ENCODE peak calls at places on chromosome 14, in five cellular contexts. One of them, this sample, is unnamed.

GRCh38 chr14:103925316-103925715 is 2.9 kb upstream of the TDRD9 start:
- DNase-seq in dorsolateral prefrontal cortex: no peak
- DNase-seq in sigmoid colon: no peak
- DNase-seq in HCT116: no peak
- DNase-seq in colonic mucosa: no peak
- DNase-seq in this sample: no peak

GRCh38 chr14:60815371-60815770 is 80.8 kb downstream of the MNAT1 start:
- DNase-seq in colonic mucosa: no peak
- DNase-seq in sigmoid colon: no peak
- DNase-seq in dorsolateral prefrontal cortex: no peak
- DNase-seq in HCT116: no peak
- DNase-seq in this sample: no peak

GRCh38 chr14:61501714-61502458 is 180.5 kb downstream of the PRKCH start:
- DNase-seq in sigmoid colon: no peak
- DNase-seq in colonic mucosa: no peak
- DNase-seq in dorsolateral prefrontal cortex: no peak
- DNase-seq in HCT116: no peak
- DNase-seq in this sample: no peak

GRCh38 chr14:56005580-56006053 is 112.6 kb upstream of the PELI2 start:
- DNase-seq in dorsolateral prefrontal cortex: no peak
- DNase-seq in colonic mucosa: no peak
- DNase-seq in HCT116: no peak
- DNase-seq in sigmoid colon: no peak
- DNase-seq in this sample: peak

GRCh38 chr14:103329421-103330347 is 4.4 kb upstream of the EIF5 start:
- DNase-seq in colonic mucosa: no peak
- DNase-seq in HCT116: no peak
- DNase-seq in sigmoid colon: no peak
- DNase-seq in dorsolateral prefrontal cortex: no peak
- DNase-seq in this sample: no peak

GRCh38 chr14:76887196-76887595 is 61.0 kb downstream of the LRRC74A start:
- DNase-seq in sigmoid colon: no peak
- DNase-seq in dorsolateral prefrontal cortex: no peak
- DNase-seq in HCT116: no peak
- DNase-seq in colonic mucosa: no peak
- DNase-seq in this sample: no peak

GRCh38 chr14:59844414-59844813 is 26.2 kb downstream of the RTN1 start:
- DNase-seq in dorsolateral prefrontal cortex: no peak
- DNase-seq in HCT116: no peak
- DNase-seq in colonic mucosa: no peak
- DNase-seq in sigmoid colon: no peak
- DNase-seq in this sample: no peak

GRCh38 chr14:102071283-102071998 is 15.4 kb downstream of the HSP90AA1 start:
- DNase-seq in sigmoid colon: no peak
- DNase-seq in dorsolateral prefrontal cortex: no peak
- DNase-seq in colonic mucosa: no peak
- DNase-seq in HCT116: peak
- DNase-seq in this sample: peak

GRCh38 chr14:76862546-76863282 is 36.5 kb downstream of the LRRC74A start:
- DNase-seq in HCT116: no peak
- DNase-seq in dorsolateral prefrontal cortex: no peak
- DNase-seq in colonic mucosa: no peak
- DNase-seq in sigmoid colon: no peak
- DNase-seq in this sample: no peak

GRCh38 chr14:52266782-52267181 is 716 bp upstream of the PTGDR start:
- DNase-seq in HCT116: no peak
- DNase-seq in sigmoid colon: no peak
- DNase-seq in colonic mucosa: peak
- DNase-seq in dorsolateral prefrontal cortex: no peak
- DNase-seq in this sample: no peak

GRCh38 chr14:41597647-41598046 is 9.0 kb upstream of the LRFN5 start:
- DNase-seq in dorsolateral prefrontal cortex: no peak
- DNase-seq in HCT116: no peak
- DNase-seq in sigmoid colon: no peak
- DNase-seq in colonic mucosa: no peak
- DNase-seq in this sample: no peak

GRCh38 chr14:52051251-52051650 is 17.6 kb downstream of the NID2 start:
- DNase-seq in sigmoid colon: no peak
- DNase-seq in colonic mucosa: no peak
- DNase-seq in dorsolateral prefrontal cortex: no peak
- DNase-seq in HCT116: no peak
- DNase-seq in this sample: no peak

GRCh38 chr14:100221419-100222218 is 17.3 kb upstream of the YY1 start:
- DNase-seq in HCT116: no peak
- DNase-seq in dorsolateral prefrontal cortex: no peak
- DNase-seq in colonic mucosa: peak
- DNase-seq in sigmoid colon: no peak
- DNase-seq in this sample: no peak
- H3K27ac ChIP-seq in HCT116: no peak
- H3K27ac ChIP-seq in dorsolateral prefrontal cortex: no peak
- H3K27ac ChIP-seq in colonic mucosa: peak
- H3K27ac ChIP-seq in sigmoid colon: peak
- H3K27ac ChIP-seq in this sample: peak

GRCh38 chr14:34833545-34834523 is 41.3 kb downstream of the BAZ1A start:
- DNase-seq in HCT116: no peak
- DNase-seq in dorsolateral prefrontal cortex: no peak
- DNase-seq in sigmoid colon: no peak
- DNase-seq in colonic mucosa: no peak
- DNase-seq in this sample: no peak
- H3K4me3 ChIP-seq in HCT116: no peak
- H3K4me3 ChIP-seq in dorsolateral prefrontal cortex: no peak
- H3K4me3 ChIP-seq in sigmoid colon: no peak
- H3K4me3 ChIP-seq in colonic mucosa: no peak
- H3K4me3 ChIP-seq in this sample: no peak

DNA sequence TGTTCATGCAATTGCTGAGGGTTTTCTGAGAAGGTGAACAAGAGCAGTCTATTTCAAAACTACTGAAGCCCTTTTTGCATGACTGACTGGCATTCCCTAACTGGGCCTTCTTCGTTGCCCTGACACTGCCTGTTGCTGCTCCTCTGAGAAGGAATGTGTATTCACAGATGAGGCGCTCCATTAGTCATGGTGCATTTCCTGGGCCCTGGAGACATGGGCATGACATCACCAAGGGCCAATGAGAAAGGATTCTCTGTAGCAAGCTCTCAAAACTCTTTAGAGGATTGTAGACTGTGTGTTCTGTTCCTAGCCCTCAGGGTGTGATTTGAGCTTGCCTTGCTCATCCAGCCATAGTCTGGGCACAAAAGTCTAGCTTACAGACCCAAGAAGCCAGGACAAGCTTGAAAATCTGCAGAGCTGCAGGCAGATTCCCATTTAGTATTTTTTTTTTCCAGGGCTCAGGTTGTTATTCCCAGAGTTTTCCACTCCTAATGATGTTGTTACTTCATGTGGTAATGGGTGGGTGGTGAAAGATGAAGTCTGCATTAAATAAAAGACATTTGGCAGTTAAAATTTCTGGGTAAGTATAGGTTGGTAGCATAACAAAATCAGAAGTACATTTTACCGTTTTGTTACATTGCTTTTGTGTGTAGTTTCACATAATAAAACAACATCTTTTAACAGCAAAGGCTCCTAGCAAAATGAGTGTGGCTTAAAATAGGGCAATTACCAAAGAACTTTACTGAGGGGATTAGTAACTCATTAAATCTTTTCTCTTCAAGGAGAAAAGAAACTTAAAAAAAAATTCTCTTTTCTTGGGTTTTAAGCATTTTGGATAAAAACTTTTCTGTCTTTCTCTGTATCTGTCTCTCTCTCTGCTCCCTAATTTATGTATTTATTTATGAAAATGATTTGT is 318.4 kb downstream of the RAD51B start:
- DNase-seq in sigmoid colon: peak
- DNase-seq in colonic mucosa: peak
- DNase-seq in HCT116: peak
- DNase-seq in dorsolateral prefrontal cortex: no peak
- DNase-seq in this sample: peak
- H3K27ac ChIP-seq in sigmoid colon: peak
- H3K27ac ChIP-seq in colonic mucosa: no peak
- H3K27ac ChIP-seq in HCT116: peak
- H3K27ac ChIP-seq in dorsolateral prefrontal cortex: no peak
- H3K27ac ChIP-seq in this sample: peak

GRCh38 chr14:64970041-64970440 is 2.1 kb downstream of the RAB15 start:
- DNase-seq in sigmoid colon: peak
- DNase-seq in dorsolateral prefrontal cortex: no peak
- DNase-seq in colonic mucosa: peak
- DNase-seq in HCT116: no peak
- DNase-seq in this sample: no peak

GRCh38 chr14:64971452-64971889 is 665 bp downstream of the RAB15 start:
- DNase-seq in colonic mucosa: peak
- DNase-seq in HCT116: no peak
- DNase-seq in dorsolateral prefrontal cortex: no peak
- DNase-seq in sigmoid colon: no peak
- DNase-seq in this sample: no peak

GRCh38 chr14:64971890-64972785 is at the start of gene RAB15:
- DNase-seq in colonic mucosa: peak
- DNase-seq in HCT116: no peak
- DNase-seq in sigmoid colon: no peak
- DNase-seq in dorsolateral prefrontal cortex: no peak
- DNase-seq in this sample: no peak

GRCh38 chr14:64973026-64973442 is 898 bp upstream of the RAB15 start:
- DNase-seq in sigmoid colon: no peak
- DNase-seq in dorsolateral prefrontal cortex: no peak
- DNase-seq in HCT116: no peak
- DNase-seq in colonic mucosa: peak
- DNase-seq in this sample: no peak

GRCh38 chr14:64970776-64971451 is 1.2 kb downstream of the RAB15 start:
- DNase-seq in colonic mucosa: peak
- DNase-seq in sigmoid colon: no peak
- DNase-seq in HCT116: no peak
- DNase-seq in dorsolateral prefrontal cortex: no peak
- DNase-seq in this sample: no peak
- H3K4me3 ChIP-seq in colonic mucosa: peak
- H3K4me3 ChIP-seq in sigmoid colon: no peak
- H3K4me3 ChIP-seq in HCT116: no peak
- H3K4me3 ChIP-seq in dorsolateral prefrontal cortex: peak
- H3K4me3 ChIP-seq in this sample: peak

GRCh38 chr14:20454645-20455354 is at the start of the genes APEX1 and OSGEP:
- DNase-seq in sigmoid colon: peak
- DNase-seq in HCT116: peak
- DNase-seq in colonic mucosa: peak
- DNase-seq in dorsolateral prefrontal cortex: peak
- DNase-seq in this sample: peak

GRCh38 chr14:20455355-20456300 is 602 bp downstream of the APEX1 start:
- DNase-seq in HCT116: no peak
- DNase-seq in dorsolateral prefrontal cortex: peak
- DNase-seq in colonic mucosa: no peak
- DNase-seq in sigmoid colon: peak
- DNase-seq in this sample: peak

GRCh38 chr14:20458031-20458789 is 3.0 kb downstream of the PIP4P1 start:
- DNase-seq in HCT116: no peak
- DNase-seq in colonic mucosa: no peak
- DNase-seq in dorsolateral prefrontal cortex: no peak
- DNase-seq in sigmoid colon: no peak
- DNase-seq in this sample: no peak

GRCh38 chr14:20456971-20457370 is 1.9 kb downstream of the APEX1 start:
- DNase-seq in colonic mucosa: no peak
- DNase-seq in dorsolateral prefrontal cortex: no peak
- DNase-seq in HCT116: no peak
- DNase-seq in sigmoid colon: no peak
- DNase-seq in this sample: no peak

DNA sequence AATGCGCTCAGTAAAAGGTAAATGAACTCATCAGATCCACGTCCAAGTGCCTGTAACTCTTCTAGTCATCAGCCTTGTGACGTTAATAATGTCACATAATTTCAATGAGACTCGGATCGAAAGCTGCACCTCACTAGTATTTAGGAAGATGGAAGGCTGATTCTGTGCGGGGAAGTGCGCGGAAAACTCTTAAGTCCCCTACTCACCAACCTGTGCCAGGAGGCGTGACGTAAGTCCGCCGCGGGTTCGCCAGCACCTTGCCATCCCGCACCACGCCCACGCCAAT is 310 bp downstream of the OSGEP start:
- DNase-seq in sigmoid colon: no peak
- DNase-seq in dorsolateral prefrontal cortex: no peak
- DNase-seq in colonic mucosa: peak
- DNase-seq in HCT116: peak
- DNase-seq in this sample: no peak
- H3K27ac ChIP-seq in sigmoid colon: peak
- H3K27ac ChIP-seq in dorsolateral prefrontal cortex: peak
- H3K27ac ChIP-seq in colonic mucosa: peak
- H3K27ac ChIP-seq in HCT116: peak
- H3K27ac ChIP-seq in this sample: peak

GRCh38 chr14:21308132-21308478 is 28.2 kb downstream of the RPGRIP1 start:
- DNase-seq in HCT116: no peak
- DNase-seq in sigmoid colon: no peak
- DNase-seq in dorsolateral prefrontal cortex: no peak
- DNase-seq in colonic mucosa: no peak
- DNase-seq in this sample: no peak
- H3K4me3 ChIP-seq in HCT116: no peak
- H3K4me3 ChIP-seq in sigmoid colon: no peak
- H3K4me3 ChIP-seq in dorsolateral prefrontal cortex: peak
- H3K4me3 ChIP-seq in colonic mucosa: peak
- H3K4me3 ChIP-seq in this sample: no peak

DNA sequence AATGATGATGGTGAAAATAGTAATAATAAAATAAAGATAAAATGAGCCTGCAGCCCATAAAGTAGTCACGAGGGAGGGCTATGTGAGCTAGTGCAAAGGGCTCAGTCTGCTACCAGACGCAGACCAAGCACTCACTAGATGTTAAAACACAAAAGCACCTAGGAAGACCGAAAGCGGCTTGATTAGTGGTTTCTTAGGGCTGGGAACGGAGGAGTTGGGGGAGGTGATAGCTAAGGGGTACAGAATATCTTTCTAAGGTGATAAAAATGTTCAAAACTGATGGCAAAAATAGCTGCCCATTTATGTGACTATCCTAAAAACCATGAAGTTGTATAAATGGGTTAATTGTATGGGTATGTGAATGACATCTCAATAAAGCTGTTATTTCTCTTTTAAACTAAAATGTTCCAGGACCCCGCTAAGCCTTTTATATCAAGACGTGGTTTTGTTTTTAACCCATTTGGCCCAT is 39.6 kb downstream of the ACTN1 start:
- DNase-seq in HCT116: no peak
- DNase-seq in sigmoid colon: no peak
- DNase-seq in dorsolateral prefrontal cortex: no peak
- DNase-seq in colonic mucosa: no peak
- DNase-seq in this sample: no peak
- H3K27ac ChIP-seq in HCT116: no peak
- H3K27ac ChIP-seq in sigmoid colon: peak
- H3K27ac ChIP-seq in dorsolateral prefrontal cortex: no peak
- H3K27ac ChIP-seq in colonic mucosa: peak
- H3K27ac ChIP-seq in this sample: peak

GRCh38 chr14:54882521-54882920 is 20.1 kb downstream of the GCH1 start:
- DNase-seq in dorsolateral prefrontal cortex: no peak
- DNase-seq in HCT116: no peak
- DNase-seq in colonic mucosa: no peak
- DNase-seq in sigmoid colon: no peak
- DNase-seq in this sample: no peak

GRCh38 chr14:54877703-54878021 is 25.0 kb downstream of the GCH1 start:
- DNase-seq in HCT116: no peak
- DNase-seq in sigmoid colon: no peak
- DNase-seq in dorsolateral prefrontal cortex: no peak
- DNase-seq in colonic mucosa: no peak
- DNase-seq in this sample: no peak

GRCh38 chr14:54881235-54881760 is 21.3 kb downstream of the GCH1 start:
- DNase-seq in sigmoid colon: no peak
- DNase-seq in colonic mucosa: peak
- DNase-seq in dorsolateral prefrontal cortex: no peak
- DNase-seq in HCT116: no peak
- DNase-seq in this sample: no peak

GRCh38 chr14:54877015-54877702 is 25.5 kb downstream of the GCH1 start:
- DNase-seq in sigmoid colon: no peak
- DNase-seq in dorsolateral prefrontal cortex: no peak
- DNase-seq in HCT116: no peak
- DNase-seq in colonic mucosa: no peak
- DNase-seq in this sample: no peak

GRCh38 chr14:54881761-54882401 is 20.7 kb downstream of the GCH1 start:
- DNase-seq in HCT116: no peak
- DNase-seq in sigmoid colon: no peak
- DNase-seq in colonic mucosa: no peak
- DNase-seq in dorsolateral prefrontal cortex: no peak
- DNase-seq in this sample: no peak
- H3K4me3 ChIP-seq in HCT116: no peak
- H3K4me3 ChIP-seq in sigmoid colon: peak
- H3K4me3 ChIP-seq in colonic mucosa: peak
- H3K4me3 ChIP-seq in dorsolateral prefrontal cortex: peak
- H3K4me3 ChIP-seq in this sample: peak

This sample was measured in AG04450.